ENCODE peak calls at places on chromosome X, in four cellular contexts. One of them, this sample, is unnamed.

GRCh38 chrX:88865634-88866033 is 118.6 kb downstream of the CPXCR1 start:
- DNase-seq in GM12878: no peak
- DNase-seq in HCT116: no peak
- DNase-seq in HepG2: no peak
- DNase-seq in this sample: no peak

GRCh38 chrX:30620980-30621716 is 32.1 kb upstream of the GK start:
- DNase-seq in HCT116: no peak
- DNase-seq in GM12878: no peak
- DNase-seq in HepG2: no peak
- DNase-seq in this sample: peak

GRCh38 chrX:136214551-136214950 is 36.6 kb downstream of the MAP7D3 start:
- DNase-seq in HepG2: peak
- DNase-seq in GM12878: no peak
- DNase-seq in HCT116: no peak
- DNase-seq in this sample: no peak

GRCh38 chrX:116240446-116240845 is 69.9 kb downstream of the AGTR2 start:
- DNase-seq in GM12878: no peak
- DNase-seq in HCT116: no peak
- DNase-seq in HepG2: no peak
- DNase-seq in this sample: no peak

GRCh38 chrX:65536291-65536690 is 1.7 kb upstream of the LAS1L start:
- DNase-seq in HCT116: no peak
- DNase-seq in GM12878: no peak
- DNase-seq in HepG2: no peak
- DNase-seq in this sample: peak

GRCh38 chrX:51614353-51614752 is 4.4 kb downstream of the CENPVL3 start:
- DNase-seq in HepG2: peak
- DNase-seq in GM12878: no peak
- DNase-seq in HCT116: peak
- DNase-seq in this sample: no peak

GRCh38 chrX:18252644-18253359 is 32.1 kb upstream of the BEND2 start:
- DNase-seq in GM12878: no peak
- DNase-seq in HepG2: no peak
- DNase-seq in HCT116: no peak
- DNase-seq in this sample: no peak

GRCh38 chrX:47191331-47191730 is 2.3 kb upstream of the UBA1 start:
- DNase-seq in HepG2: no peak
- DNase-seq in GM12878: no peak
- DNase-seq in HCT116: peak
- DNase-seq in this sample: no peak

GRCh38 chrX:1597345-1598020 is 6.1 kb downstream of the AKAP17A start:
- DNase-seq in HCT116: no peak
- DNase-seq in GM12878: no peak
- DNase-seq in HepG2: no peak
- DNase-seq in this sample: no peak

GRCh38 chrX:87578978-87579377 is 61.4 kb downstream of the KLHL4 start:
- DNase-seq in HepG2: no peak
- DNase-seq in HCT116: no peak
- DNase-seq in GM12878: no peak
- DNase-seq in this sample: no peak

GRCh38 chrX:41512394-41512793 is 65.3 kb downstream of the NYX start:
- DNase-seq in GM12878: peak
- DNase-seq in HCT116: no peak
- DNase-seq in HepG2: no peak
- DNase-seq in this sample: no peak

GRCh38 chrX:10140264-10140663 is 16.5 kb upstream of the CLCN4 start:
- DNase-seq in GM12878: no peak
- DNase-seq in HCT116: no peak
- DNase-seq in HepG2: no peak
- DNase-seq in this sample: no peak

GRCh38 chrX:17738002-17738713 is 865 bp downstream of the SCML1 start:
- DNase-seq in GM12878: no peak
- DNase-seq in HCT116: no peak
- DNase-seq in HepG2: peak
- DNase-seq in this sample: peak

GRCh38 chrX:138986866-138987265 is 275.3 kb upstream of the FGF13 start:
- DNase-seq in HCT116: no peak
- DNase-seq in HepG2: no peak
- DNase-seq in GM12878: no peak
- DNase-seq in this sample: no peak

GRCh38 chrX:140509468-140510305 is 4.8 kb upstream of the SOX3 start:
- DNase-seq in HepG2: no peak
- DNase-seq in GM12878: no peak
- DNase-seq in HCT116: no peak
- DNase-seq in this sample: no peak

GRCh38 chrX:65688403-65688881 is 21.0 kb downstream of the MSN start:
- DNase-seq in HepG2: no peak
- DNase-seq in GM12878: peak
- DNase-seq in HCT116: no peak
- DNase-seq in this sample: no peak

GRCh38 chrX:119008122-119008744 is 33.8 kb downstream of the LONRF3 start:
- DNase-seq in HCT116: no peak
- DNase-seq in GM12878: no peak
- DNase-seq in HepG2: peak
- DNase-seq in this sample: peak

GRCh38 chrX:66076801-66077200 is 36.9 kb upstream of the VSIG4 start:
- DNase-seq in HCT116: no peak
- DNase-seq in GM12878: no peak
- DNase-seq in HepG2: no peak
- DNase-seq in this sample: no peak

GRCh38 chrX:46953597-46953996 is 41.4 kb downstream of the JADE3 start:
- DNase-seq in HepG2: peak
- DNase-seq in GM12878: no peak
- DNase-seq in HCT116: no peak
- DNase-seq in this sample: no peak

GRCh38 chrX:110228453-110228852 is 89.4 kb downstream of the AMMECR1 start:
- DNase-seq in HCT116: no peak
- DNase-seq in HepG2: no peak
- DNase-seq in GM12878: no peak
- DNase-seq in this sample: no peak

GRCh38 chrX:149312936-149313432 is 192.1 kb downstream of the IDS start:
- DNase-seq in HepG2: no peak
- DNase-seq in HCT116: no peak
- DNase-seq in GM12878: no peak
- DNase-seq in this sample: no peak

GRCh38 chrX:75113664-75114063 is 42.4 kb downstream of the ABCB7 start:
- DNase-seq in GM12878: no peak
- DNase-seq in HepG2: no peak
- DNase-seq in HCT116: no peak
- DNase-seq in this sample: no peak

GRCh38 chrX:15356444-15356843 is 21.1 kb upstream of the PIGA start:
- DNase-seq in HepG2: no peak
- DNase-seq in GM12878: no peak
- DNase-seq in HCT116: no peak
- DNase-seq in this sample: no peak

GRCh38 chrX:155857561-155857960 is 23.6 kb upstream of the VAMP7 start:
- DNase-seq in GM12878: no peak
- DNase-seq in HepG2: no peak
- DNase-seq in HCT116: no peak
- DNase-seq in this sample: no peak
- TF ChIP-seq JUND in GM12878: no peak
- TF ChIP-seq JUND in HepG2: no peak
- TF ChIP-seq JUND in HCT116: no peak
- TF ChIP-seq JUND in this sample: no peak

DNA sequence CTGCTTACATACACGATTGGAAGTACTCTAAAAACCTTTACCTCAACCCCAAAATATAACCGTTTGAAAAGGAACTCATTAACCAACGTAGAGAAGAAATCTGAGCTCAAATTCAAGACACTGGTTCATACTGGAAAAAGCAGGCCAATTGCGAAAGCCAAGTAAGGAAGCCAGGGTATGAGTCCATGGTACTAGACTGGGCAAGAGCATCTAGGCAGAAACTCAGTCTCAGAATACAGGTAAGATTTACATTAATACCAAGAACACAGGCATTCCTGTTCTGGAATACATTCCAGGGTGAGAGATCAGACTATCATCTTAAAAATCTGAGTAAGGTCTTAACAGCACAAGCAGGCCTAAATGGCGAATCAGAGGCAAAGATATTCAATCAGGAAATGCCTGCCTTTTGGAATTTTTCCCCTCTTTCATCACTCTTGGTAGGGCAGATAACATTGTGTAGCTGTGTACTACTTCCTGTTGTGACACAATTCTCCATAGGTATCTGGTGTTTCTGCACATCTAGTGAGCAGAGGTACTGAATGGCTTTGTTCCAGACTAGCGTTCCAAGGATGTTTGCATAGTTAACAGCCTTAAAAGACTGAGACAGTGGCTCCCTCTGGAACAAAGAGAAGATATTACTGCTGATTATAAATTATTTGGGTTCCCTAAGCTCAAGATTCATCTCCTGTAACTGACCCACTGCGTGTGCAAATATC is 311.3 kb downstream of the PCDH19 start:
- DNase-seq in GM12878: no peak
- DNase-seq in HCT116: no peak
- DNase-seq in HepG2: no peak
- DNase-seq in this sample: no peak
- TF ChIP-seq JUND in GM12878: no peak
- TF ChIP-seq JUND in HCT116: no peak
- TF ChIP-seq JUND in HepG2: no peak
- TF ChIP-seq JUND in this sample: no peak

DNA sequence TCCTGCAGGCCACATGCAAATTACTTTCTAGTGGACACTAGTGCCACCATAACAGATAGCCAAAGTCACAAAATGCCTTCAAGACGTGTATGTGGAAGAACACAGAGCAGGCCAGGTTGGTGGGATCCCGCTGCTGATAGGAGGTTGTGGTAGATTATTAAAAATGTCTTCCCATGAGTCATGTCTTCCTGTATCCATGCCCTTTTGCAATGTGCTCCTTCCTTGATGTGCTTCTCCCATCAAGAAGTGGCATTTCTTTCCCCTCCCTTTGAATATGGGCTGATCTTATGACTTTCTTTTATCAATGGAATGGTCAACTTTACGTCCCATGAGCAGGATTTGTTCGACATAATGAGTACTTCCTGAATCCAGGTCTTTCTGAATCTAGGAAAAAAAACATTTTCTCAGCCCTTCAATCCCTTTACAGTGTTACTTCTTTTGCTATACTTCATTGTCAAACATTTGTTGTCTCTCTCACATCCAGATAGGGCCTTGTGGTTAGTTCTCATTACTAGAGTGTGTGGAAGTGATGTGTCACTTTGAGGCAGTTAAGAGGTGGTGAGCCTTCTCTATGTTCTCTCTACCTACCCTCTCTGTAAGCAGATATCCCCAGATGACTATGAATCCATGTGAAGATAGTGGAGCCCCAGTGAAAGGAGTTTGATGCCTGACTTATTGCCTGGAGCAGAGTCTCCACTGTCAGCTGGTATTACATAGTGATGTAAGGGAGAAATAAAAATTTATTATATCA is 519.2 kb upstream of the DIPK2B start:
- DNase-seq in HepG2: no peak
- DNase-seq in HCT116: no peak
- DNase-seq in GM12878: no peak
- DNase-seq in this sample: no peak
- TF ChIP-seq JUND in HepG2: no peak
- TF ChIP-seq JUND in HCT116: no peak
- TF ChIP-seq JUND in GM12878: no peak
- TF ChIP-seq JUND in this sample: no peak

GRCh38 chrX:40105016-40105790 is 7.4 kb upstream of the BCOR start:
- DNase-seq in HepG2: no peak
- DNase-seq in GM12878: no peak
- DNase-seq in HCT116: no peak
- DNase-seq in this sample: no peak
- TF ChIP-seq JUND in HepG2: no peak
- TF ChIP-seq JUND in GM12878: no peak
- TF ChIP-seq JUND in HCT116: no peak
- TF ChIP-seq JUND in this sample: no peak

DNA sequence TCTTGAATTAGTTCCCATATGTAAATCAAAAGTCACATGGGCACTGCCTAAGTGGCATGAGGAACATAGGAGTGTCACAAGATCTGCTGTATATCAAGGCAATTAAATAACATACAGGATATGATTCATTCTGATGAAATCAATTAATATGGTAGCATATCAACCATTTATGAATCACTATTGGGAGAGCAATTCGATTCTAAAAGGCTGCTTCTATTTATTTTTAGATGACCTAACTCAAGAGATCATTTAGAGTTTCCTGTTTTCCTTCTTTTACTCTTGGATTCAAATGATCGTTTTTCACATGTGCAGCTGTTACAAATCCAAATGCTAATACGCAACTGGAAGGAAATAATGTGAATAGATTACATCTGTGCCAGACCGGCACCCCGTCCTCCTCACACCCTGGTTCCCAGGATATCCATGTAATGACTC is 81.9 kb downstream of the HCCS start:
- DNase-seq in HepG2: no peak
- DNase-seq in HCT116: no peak
- DNase-seq in GM12878: no peak
- DNase-seq in this sample: no peak
- TF ChIP-seq JUND in HepG2: no peak
- TF ChIP-seq JUND in HCT116: no peak
- TF ChIP-seq JUND in GM12878: no peak
- TF ChIP-seq JUND in this sample: no peak

GRCh38 chrX:24145340-24146186 is 4.0 kb upstream of the ZFX start:
- DNase-seq in GM12878: no peak
- DNase-seq in HCT116: no peak
- DNase-seq in HepG2: peak
- DNase-seq in this sample: no peak
- TF ChIP-seq JUND in GM12878: no peak
- TF ChIP-seq JUND in HCT116: no peak
- TF ChIP-seq JUND in HepG2: no peak
- TF ChIP-seq JUND in this sample: no peak

DNA sequence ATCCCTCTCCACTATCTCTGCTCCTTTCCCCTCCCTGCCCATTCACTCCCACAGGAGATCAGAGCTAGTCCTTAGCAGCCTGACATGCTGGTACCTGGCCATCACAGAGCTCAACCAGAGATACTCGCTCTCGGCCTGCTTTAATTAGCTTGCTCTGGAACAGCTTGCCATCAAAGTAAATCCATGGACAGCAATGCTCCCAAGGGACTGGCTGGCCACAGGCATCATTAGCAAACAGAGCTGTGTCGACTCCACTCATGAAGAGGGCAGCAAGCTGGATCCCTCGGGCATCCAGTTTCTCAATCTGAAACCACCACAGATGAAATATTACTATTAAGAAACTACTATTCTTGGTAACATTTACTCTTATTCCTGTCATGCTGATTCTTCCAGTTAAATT is 43.4 kb upstream of the PHF8 start:
- DNase-seq in HCT116: no peak
- DNase-seq in HepG2: no peak
- DNase-seq in GM12878: no peak
- DNase-seq in this sample: no peak
- TF ChIP-seq JUND in HCT116: no peak
- TF ChIP-seq JUND in HepG2: no peak
- TF ChIP-seq JUND in GM12878: no peak
- TF ChIP-seq JUND in this sample: no peak

This sample was measured in T47D.